ENCODE peak calls at places on chromosomes 6 and 20, in six cellular contexts. Y is hepatocyte, G is mucosa of descending colon, L is glomerular endothelial cell, W is dermis microvascular lymphatic vessel endothelial cell, I is ovary. M is an unnamed sample.

GRCh38 chr6:109059148-109059547 is 35.5 kb downstream of the SESN1 start:
- DNase-seq in Y (no peak), G (no peak), L (no peak), W (peak; percentile 17), I (no peak), M (peak; percentile 33)

GRCh38 chr20:10466325-10466724 is 31.2 kb downstream of the SLX4IP start:
- DNase-seq in Y (no peak), G (no peak), L (no peak), W (no peak), I (no peak), M (peak; percentile 32)

GRCh38 chr6:111651185-111652034 is 45.7 kb upstream of the TRAF3IP2 start:
- DNase-seq in Y (no peak), G (no peak), L (no peak), W (no peak), I (no peak), M (no peak)

GRCh38 chr6:167285077-167285770 is 5.9 kb upstream of the UNC93A start:
- DNase-seq in Y (no peak), G (no peak), L (no peak), W (no peak), I (no peak), M (no peak)

GRCh38 chr6:132481189-132481588 is 31.7 kb downstream of the STX7 start:
- DNase-seq in Y (no peak), G (no peak), L (no peak), W (no peak), I (no peak), M (no peak)

GRCh38 chr6:85185977-85186376 is 263.9 kb upstream of the NT5E start:
- DNase-seq in Y (no peak), G (no peak), L (no peak), W (no peak), I (no peak), M (no peak)

GRCh38 chr6:47414517-47415167 is 62.9 kb upstream of the CD2AP start:
- DNase-seq in Y (peak; percentile 60), G (no peak), L (peak; percentile 63), W (no peak), I (no peak), M (peak; percentile 36)

GRCh38 chr6:39251406-39251805 is 22.1 kb upstream of the KCNK5 start:
- DNase-seq in Y (peak; percentile 70), G (no peak), L (no peak), W (no peak), I (no peak), M (no peak)

GRCh38 chr6:138293996-138294395 is 75.7 kb upstream of the PBOV1 start:
- DNase-seq in Y (no peak), G (no peak), L (no peak), W (peak; percentile 12), I (no peak), M (peak; percentile 40)

GRCh38 chr20:45306431-45306982 is at the start of gene RBPJL:
- DNase-seq in Y (no peak), G (peak; percentile 50), L (no peak), W (no peak), I (no peak), M (peak; percentile 33)

GRCh38 chr20:57712851-57713504 is 3.2 kb upstream of the PMEPA1 start:
- DNase-seq in Y (no peak), G (no peak), L (no peak), W (no peak), I (no peak), M (no peak)

GRCh38 chr6:35468980-35469710 is 944 bp downstream of the RPL10A start:
- DNase-seq in Y (no peak), G (no peak), L (no peak), W (no peak), I (peak; percentile 45), M (peak; percentile 28)

GRCh38 chr6:22064558-22064957 is 232.3 kb downstream of the PRL start:
- DNase-seq in Y (no peak), G (no peak), L (no peak), W (no peak), I (no peak), M (no peak)

GRCh38 chr6:157325069-157325805 is 1.9 kb upstream of the TMEM242 start:
- DNase-seq in Y (no peak), G (no peak), L (no peak), W (peak; percentile 67), I (no peak), M (peak; percentile 84)

GRCh38 chr6:1846611-1847010 is 236.9 kb downstream of the FOXC1 start:
- DNase-seq in Y (no peak), G (no peak), L (no peak), W (no peak), I (no peak), M (no peak)

GRCh38 chr20:385448-385847 is 4.9 kb downstream of the TRIB3 start:
- DNase-seq in Y (no peak), G (no peak), L (no peak), W (no peak), I (no peak), M (no peak)

GRCh38 chr20:20404546-20405092 is 36.7 kb downstream of the INSM1 start:
- DNase-seq in Y (no peak), G (no peak), L (no peak), W (no peak), I (no peak), M (no peak)

GRCh38 chr6:167113935-167114910 is 8.7 kb upstream of the CCR6 start:
- DNase-seq in Y (no peak), G (peak; percentile 36), L (no peak), W (no peak), I (no peak), M (no peak)

GRCh38 chr6:137390264-137390787 is 103.9 kb downstream of the OLIG3 start:
- DNase-seq in Y (no peak), G (no peak), L (no peak), W (no peak), I (no peak), M (no peak)

GRCh38 chr6:105753184-105754097 is 332.7 kb upstream of the PRDM1 start:
- DNase-seq in Y (no peak), G (peak; percentile 78), L (no peak), W (no peak), I (no peak), M (no peak)

GRCh38 chr6:155710704-155711103 is 255.1 kb upstream of the NOX3 start:
- DNase-seq in Y (no peak), G (no peak), L (no peak), W (no peak), I (no peak), M (no peak)

GRCh38 chr6:15526129-15526764 is 136.6 kb downstream of the DTNBP1 start:
- DNase-seq in Y (no peak), G (no peak), L (no peak), W (no peak), I (no peak), M (no peak)

GRCh38 chr20:38369387-38369786 is 23.1 kb downstream of the LBP start:
- DNase-seq in Y (no peak), G (no peak), L (no peak), W (peak; percentile 15), I (no peak), M (peak; percentile 30)

GRCh38 chr20:62141397-62142251 is 1.6 kb downstream of the PSMA7 start:
- DNase-seq in Y (peak; percentile 59), G (no peak), L (no peak), W (no peak), I (no peak), M (peak; percentile 49)

GRCh38 chr6:139748353-139749146 is 374.1 kb upstream of the CITED2 start:
- DNase-seq in Y (peak; percentile 72), G (no peak), L (no peak), W (no peak), I (no peak), M (no peak)

GRCh38 chr20:63973636-63974401 is 4.1 kb upstream of the ZNF512B start:
- DNase-seq in Y (peak; percentile 95), G (peak; percentile 91), L (no peak), W (peak; percentile 67), I (peak; percentile 81), M (peak; percentile 92)